ENCODE peak calls at places on chromosomes 5 and 9, in nine cellular contexts. One of them, this sample, is unnamed.

GRCh38 chr5:148957591-148958202 is 105.2 kb downstream of the SH3TC2 start:
- DNase-seq in anterior cingulate cortex: no peak
- DNase-seq in progenitor cell of endocrine pancreas: peak; percentile 32
- DNase-seq in GM12878: no peak
- DNase-seq in stimulated activated CD4-positive, alpha-beta T cell treated with anti-CD3 and anti-CD28 coated beads, Interleukin-2, amount 100 ng/mL, for 48 hours: peak; percentile 46
- DNase-seq in foreskin fibroblast: no peak
- DNase-seq in putamen: no peak
- DNase-seq in ovary: no peak
- DNase-seq in ELR: peak; percentile 75
- DNase-seq in this sample: peak; percentile 46

GRCh38 chr5:81788271-81788670 is 37.4 kb upstream of the SSBP2 start:
- DNase-seq in GM12878: no peak
- DNase-seq in putamen: no peak
- DNase-seq in ELR: no peak
- DNase-seq in progenitor cell of endocrine pancreas: no peak
- DNase-seq in stimulated activated CD4-positive, alpha-beta T cell treated with anti-CD3 and anti-CD28 coated beads, Interleukin-2, amount 100 ng/mL, for 48 hours: no peak
- DNase-seq in ovary: no peak
- DNase-seq in foreskin fibroblast: no peak
- DNase-seq in anterior cingulate cortex: no peak
- DNase-seq in this sample: no peak

GRCh38 chr9:35732185-35733108 is at the start of the genes CREB3 and TLN1:
- DNase-seq in anterior cingulate cortex: peak; percentile 95
- DNase-seq in ELR: peak; percentile 99
- DNase-seq in putamen: peak; percentile 98
- DNase-seq in GM12878: peak; percentile 91
- DNase-seq in progenitor cell of endocrine pancreas: peak; percentile 93
- DNase-seq in foreskin fibroblast: peak; percentile 99
- DNase-seq in ovary: peak; percentile 97
- DNase-seq in stimulated activated CD4-positive, alpha-beta T cell treated with anti-CD3 and anti-CD28 coated beads, Interleukin-2, amount 100 ng/mL, for 48 hours: peak; percentile 94
- DNase-seq in this sample: peak; percentile 95

GRCh38 chr5:149079883-149080282 is 17.0 kb upstream of the SH3TC2 start:
- DNase-seq in anterior cingulate cortex: no peak
- DNase-seq in putamen: no peak
- DNase-seq in progenitor cell of endocrine pancreas: no peak
- DNase-seq in GM12878: no peak
- DNase-seq in stimulated activated CD4-positive, alpha-beta T cell treated with anti-CD3 and anti-CD28 coated beads, Interleukin-2, amount 100 ng/mL, for 48 hours: no peak
- DNase-seq in ELR: peak; percentile 13
- DNase-seq in foreskin fibroblast: no peak
- DNase-seq in ovary: no peak
- DNase-seq in this sample: no peak

GRCh38 chr9:128704356-128704670 is 2.0 kb downstream of the PKN3 start:
- DNase-seq in anterior cingulate cortex: no peak
- DNase-seq in GM12878: no peak
- DNase-seq in progenitor cell of endocrine pancreas: no peak
- DNase-seq in foreskin fibroblast: no peak
- DNase-seq in ELR: no peak
- DNase-seq in putamen: no peak
- DNase-seq in ovary: no peak
- DNase-seq in stimulated activated CD4-positive, alpha-beta T cell treated with anti-CD3 and anti-CD28 coated beads, Interleukin-2, amount 100 ng/mL, for 48 hours: no peak
- DNase-seq in this sample: no peak

GRCh38 chr9:87594218-87594617 is 96.6 kb downstream of the DAPK1 start:
- DNase-seq in anterior cingulate cortex: no peak
- DNase-seq in ovary: no peak
- DNase-seq in ELR: peak; percentile 31
- DNase-seq in stimulated activated CD4-positive, alpha-beta T cell treated with anti-CD3 and anti-CD28 coated beads, Interleukin-2, amount 100 ng/mL, for 48 hours: no peak
- DNase-seq in progenitor cell of endocrine pancreas: no peak
- DNase-seq in GM12878: no peak
- DNase-seq in foreskin fibroblast: peak; percentile 16
- DNase-seq in putamen: no peak
- DNase-seq in this sample: no peak

GRCh38 chr5:91382530-91383026 is 539 bp downstream of the ARRDC3 start:
- DNase-seq in stimulated activated CD4-positive, alpha-beta T cell treated with anti-CD3 and anti-CD28 coated beads, Interleukin-2, amount 100 ng/mL, for 48 hours: no peak
- DNase-seq in progenitor cell of endocrine pancreas: no peak
- DNase-seq in putamen: peak; percentile 62
- DNase-seq in anterior cingulate cortex: no peak
- DNase-seq in ELR: peak; percentile 66
- DNase-seq in GM12878: peak; percentile 31
- DNase-seq in foreskin fibroblast: no peak
- DNase-seq in ovary: peak; percentile 34
- DNase-seq in this sample: peak; percentile 45

GRCh38 chr5:133233616-133234015 is 181.8 kb downstream of the HSPA4 start:
- DNase-seq in progenitor cell of endocrine pancreas: no peak
- DNase-seq in putamen: no peak
- DNase-seq in foreskin fibroblast: no peak
- DNase-seq in stimulated activated CD4-positive, alpha-beta T cell treated with anti-CD3 and anti-CD28 coated beads, Interleukin-2, amount 100 ng/mL, for 48 hours: no peak
- DNase-seq in anterior cingulate cortex: no peak
- DNase-seq in ELR: no peak
- DNase-seq in GM12878: no peak
- DNase-seq in ovary: no peak
- DNase-seq in this sample: no peak

GRCh38 chr9:110316255-110316921 is 21.3 kb downstream of the TXNDC8 start:
- DNase-seq in stimulated activated CD4-positive, alpha-beta T cell treated with anti-CD3 and anti-CD28 coated beads, Interleukin-2, amount 100 ng/mL, for 48 hours: no peak
- DNase-seq in ELR: no peak
- DNase-seq in ovary: no peak
- DNase-seq in progenitor cell of endocrine pancreas: no peak
- DNase-seq in GM12878: no peak
- DNase-seq in anterior cingulate cortex: no peak
- DNase-seq in foreskin fibroblast: no peak
- DNase-seq in putamen: no peak
- DNase-seq in this sample: no peak

GRCh38 chr5:65010841-65011240 is 242.1 kb downstream of the CWC27 start:
- DNase-seq in ELR: no peak
- DNase-seq in putamen: no peak
- DNase-seq in GM12878: no peak
- DNase-seq in foreskin fibroblast: no peak
- DNase-seq in progenitor cell of endocrine pancreas: no peak
- DNase-seq in stimulated activated CD4-positive, alpha-beta T cell treated with anti-CD3 and anti-CD28 coated beads, Interleukin-2, amount 100 ng/mL, for 48 hours: no peak
- DNase-seq in ovary: no peak
- DNase-seq in anterior cingulate cortex: no peak
- DNase-seq in this sample: no peak

GRCh38 chr9:114806571-114806970 is 732 bp upstream of the TNFSF15 start:
- DNase-seq in ELR: no peak
- DNase-seq in anterior cingulate cortex: no peak
- DNase-seq in foreskin fibroblast: no peak
- DNase-seq in stimulated activated CD4-positive, alpha-beta T cell treated with anti-CD3 and anti-CD28 coated beads, Interleukin-2, amount 100 ng/mL, for 48 hours: no peak
- DNase-seq in putamen: no peak
- DNase-seq in ovary: no peak
- DNase-seq in GM12878: no peak
- DNase-seq in progenitor cell of endocrine pancreas: no peak
- DNase-seq in this sample: no peak

This sample was measured in neuronal stem cell.